ENCODE peak calls at places on chromosomes 4 and X, in four cellular contexts. A, K, U and W are unnamed samples.

GRCh38 chrX:110180176-110180927 is 137.5 kb downstream of the AMMECR1 start:
- DNase-seq in A (no peak), K (no peak), U (no peak), W (peak)

GRCh38 chr4:137069473-137069872 is 462.8 kb downstream of the PCDH18 start:
- DNase-seq in A (no peak), K (no peak), U (no peak), W (no peak)

GRCh38 chr4:171390626-171391025 is 422.6 kb upstream of the GALNTL6 start:
- DNase-seq in A (no peak), K (no peak), U (no peak), W (no peak)

GRCh38 chr4:118981171-118981838 is 92.7 kb downstream of the SYNPO2 start:
- DNase-seq in A (no peak), K (no peak), U (no peak), W (no peak)

GRCh38 chrX:132615396-132616131 is 126.7 kb upstream of the MBNL3 start:
- DNase-seq in A (peak), K (no peak), U (peak), W (peak)

GRCh38 chr4:40804598-40804997 is 54.8 kb downstream of the NSUN7 start:
- DNase-seq in A (no peak), K (no peak), U (no peak), W (no peak)

GRCh38 chr4:165394275-165394674 is 15.5 kb downstream of the CPE start:
- DNase-seq in A (no peak), K (no peak), U (no peak), W (no peak)

GRCh38 chr4:122555216-122555615 is 65.7 kb downstream of the IL21 start:
- DNase-seq in A (no peak), K (no peak), U (no peak), W (no peak)

GRCh38 chr4:174394915-174395314 is 111.2 kb downstream of the CEP44 start:
- DNase-seq in A (no peak), K (no peak), U (no peak), W (no peak)

GRCh38 chr4:51836531-51836930 is 6.4 kb upstream of the DCUN1D4 start:
- DNase-seq in A (no peak), K (no peak), U (no peak), W (no peak)

GRCh38 chr4:41319553-41319952 is 62.8 kb downstream of the UCHL1 start:
- DNase-seq in A (no peak), K (peak), U (peak), W (no peak)

GRCh38 chrX:2694868-2695267 is 3.8 kb downstream of the CD99 start:
- DNase-seq in A (no peak), K (no peak), U (no peak), W (no peak)

GRCh38 chr4:109424093-109424818 is 9.4 kb upstream of the SEC24B start:
- DNase-seq in A (no peak), K (no peak), U (no peak), W (no peak)

GRCh38 chr4:48340276-48340904 is 939 bp upstream of the SLAIN2 start:
- DNase-seq in A (peak), K (no peak), U (no peak), W (no peak)

GRCh38 chr4:32341342-32341741 is 1621.2 kb downstream of the PCDH7 start:
- DNase-seq in A (no peak), K (no peak), U (no peak), W (no peak)

GRCh38 chr4:151227731-151228130 is 49.2 kb upstream of the PRSS48 start:
- DNase-seq in A (peak), K (peak), U (no peak), W (peak)

GRCh38 chr4:94472056-94472826 is 20.5 kb downstream of the PDLIM5 start:
- DNase-seq in A (no peak), K (no peak), U (peak), W (no peak)

GRCh38 chr4:105709081-105709450 is 482 bp downstream of the GSTCD start:
- DNase-seq in A (no peak), K (no peak), U (peak), W (peak)

GRCh38 chr4:3010998-3011397 is 47.6 kb downstream of the GRK4 start:
- DNase-seq in A (peak), K (no peak), U (no peak), W (no peak)

GRCh38 chr4:88630756-88631155 is 38.5 kb downstream of the HERC3 start:
- DNase-seq in A (no peak), K (no peak), U (no peak), W (no peak)

GRCh38 chr4:7744131-7744804 is 195.4 kb downstream of the AFAP1 start:
- DNase-seq in A (no peak), K (no peak), U (no peak), W (no peak)

GRCh38 chr4:165621983-165622382 is 243.2 kb downstream of the CPE start:
- DNase-seq in A (no peak), K (no peak), U (no peak), W (no peak)

DNA sequence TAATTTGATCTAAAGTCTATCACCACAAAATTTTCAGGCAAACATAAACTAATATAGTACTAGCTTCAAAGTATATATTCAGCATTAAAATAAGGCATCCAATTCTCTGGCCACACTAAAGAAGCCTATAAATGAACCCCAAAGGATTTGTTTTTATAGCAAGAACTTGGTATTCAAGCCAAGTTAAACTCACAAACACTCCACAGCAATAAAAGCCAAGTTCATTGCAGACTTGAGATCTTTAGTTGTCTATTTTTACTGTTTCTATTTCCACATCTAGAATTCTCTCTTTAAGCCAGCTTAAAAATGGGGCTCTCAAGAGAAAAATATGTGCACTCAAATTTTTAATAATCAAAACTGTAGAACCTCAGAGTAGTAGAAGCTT is 51.1 kb downstream of the WDFY3 start:
- DNase-seq in A (no peak), K (no peak), U (no peak), W (no peak)
- H3K4me3 ChIP-seq in A (no peak), K (no peak), U (no peak), W (no peak)

DNA sequence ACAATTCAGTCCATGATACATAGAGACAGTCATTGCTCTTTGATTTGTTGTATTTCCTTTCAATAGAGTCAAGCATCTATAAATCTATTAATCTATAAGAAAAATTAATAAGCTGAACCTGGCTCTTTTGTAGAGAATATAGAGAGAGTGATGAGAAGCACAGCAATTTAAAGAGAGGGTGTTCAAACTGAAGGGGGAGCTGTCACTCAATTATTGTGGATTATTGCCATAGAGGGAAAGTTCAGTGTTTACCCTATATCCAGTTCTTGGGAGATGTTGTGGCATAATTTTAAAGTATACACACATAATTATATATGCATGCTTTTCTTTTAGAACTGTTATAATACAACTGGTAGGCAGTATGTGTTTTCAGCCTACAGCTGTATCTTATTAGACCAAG is 1469.0 kb upstream of the PABPC4L start:
- DNase-seq in A (no peak), K (no peak), U (no peak), W (no peak)
- H3K27ac ChIP-seq in A (no peak), K (no peak), U (no peak), W (no peak)

GRCh38 chrX:108036298-108036973 is 8.4 kb upstream of the VSIG1 start:
- DNase-seq in A (no peak), K (no peak), U (peak), W (no peak)
- H3K4me3 ChIP-seq in A (no peak), K (no peak), U (no peak), W (no peak)

GRCh38 chr4:10047967-10048366 is 26.7 kb upstream of the SLC2A9 start:
- DNase-seq in A (no peak), K (no peak), U (no peak), W (no peak)

GRCh38 chr4:10053635-10054453 is 32.5 kb upstream of the SLC2A9 start:
- DNase-seq in A (no peak), K (no peak), U (no peak), W (no peak)

GRCh38 chr4:10048931-10049655 is 27.8 kb upstream of the SLC2A9 start:
- DNase-seq in A (no peak), K (no peak), U (no peak), W (no peak)

GRCh38 chr4:10051536-10052135 is 30.3 kb upstream of the SLC2A9 start:
- DNase-seq in A (no peak), K (no peak), U (no peak), W (no peak)

GRCh38 chr4:10050171-10051120 is 29.1 kb upstream of the SLC2A9 start:
- DNase-seq in A (no peak), K (peak), U (no peak), W (no peak)
- H3K27ac ChIP-seq in A (no peak), K (peak), U (no peak), W (no peak)

GRCh38 chrX:149283853-149284252 is 221.3 kb downstream of the IDS start:
- DNase-seq in A (no peak), K (no peak), U (no peak), W (no peak)

GRCh38 chrX:149282909-149283308 is 222.2 kb downstream of the IDS start:
- DNase-seq in A (no peak), K (no peak), U (no peak), W (no peak)

GRCh38 chrX:149284616-149285015 is 220.5 kb downstream of the IDS start:
- DNase-seq in A (no peak), K (no peak), U (no peak), W (no peak)

DNA sequence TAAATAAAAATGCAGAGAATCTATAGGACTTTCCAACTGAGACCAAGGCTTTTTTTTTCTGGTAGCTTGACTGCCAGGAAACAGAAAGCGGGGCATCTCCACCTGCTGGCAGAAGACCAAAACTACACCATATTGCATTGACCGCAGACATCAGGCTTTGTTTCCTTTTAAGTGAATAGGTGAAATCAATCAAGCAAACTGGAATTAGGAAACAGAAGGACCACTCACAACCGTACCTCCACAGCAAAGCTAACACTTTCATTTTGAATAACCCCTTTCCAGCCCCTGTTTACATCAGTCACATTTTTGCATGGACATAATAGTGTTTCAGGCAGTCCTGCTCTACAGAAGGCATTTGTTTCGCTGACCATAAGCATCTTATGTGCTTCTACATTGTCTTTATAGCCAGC is 218.2 kb downstream of the IDS start:
- DNase-seq in A (peak), K (no peak), U (peak), W (peak)
- H3K4me3 ChIP-seq in A (no peak), K (no peak), U (no peak), W (no peak)

DNA sequence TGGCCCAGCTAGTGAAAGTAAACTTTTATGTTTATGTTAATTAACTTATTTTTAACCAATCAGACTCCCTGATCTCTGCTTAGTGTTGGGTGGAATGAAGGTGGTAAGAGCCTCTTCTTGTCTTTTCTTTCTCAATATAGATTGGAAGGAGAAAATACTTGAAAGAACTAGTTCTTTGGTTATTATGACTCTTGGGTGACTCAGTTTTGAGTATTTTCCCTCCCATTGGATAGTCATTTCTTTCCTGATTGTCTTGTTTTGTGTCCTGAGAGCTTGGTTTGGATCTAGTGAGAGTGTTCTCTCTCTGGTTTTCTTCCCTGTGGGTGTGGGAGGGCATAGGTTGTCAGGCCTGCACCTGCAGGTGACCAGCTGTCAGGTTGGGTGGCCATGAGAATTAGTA is 172.0 kb upstream of the GLRA2 start:
- DNase-seq in A (no peak), K (no peak), U (no peak), W (no peak)
- H3K27ac ChIP-seq in A (no peak), K (no peak), U (no peak), W (no peak)

GRCh38 chr4:84497220-84497834 is 1.8 kb downstream of the NKX6-1 start:
- DNase-seq in A (peak), K (no peak), U (no peak), W (no peak)

GRCh38 chr4:84497835-84498202 is 1.3 kb downstream of the NKX6-1 start:
- DNase-seq in A (no peak), K (no peak), U (no peak), W (no peak)

GRCh38 chr4:84499065-84499982 is at the start of gene NKX6-1:
- DNase-seq in A (peak), K (peak), U (no peak), W (peak)

GRCh38 chr4:84496356-84497219 is 2.5 kb downstream of the NKX6-1 start:
- DNase-seq in A (no peak), K (no peak), U (no peak), W (no peak)

DNA sequence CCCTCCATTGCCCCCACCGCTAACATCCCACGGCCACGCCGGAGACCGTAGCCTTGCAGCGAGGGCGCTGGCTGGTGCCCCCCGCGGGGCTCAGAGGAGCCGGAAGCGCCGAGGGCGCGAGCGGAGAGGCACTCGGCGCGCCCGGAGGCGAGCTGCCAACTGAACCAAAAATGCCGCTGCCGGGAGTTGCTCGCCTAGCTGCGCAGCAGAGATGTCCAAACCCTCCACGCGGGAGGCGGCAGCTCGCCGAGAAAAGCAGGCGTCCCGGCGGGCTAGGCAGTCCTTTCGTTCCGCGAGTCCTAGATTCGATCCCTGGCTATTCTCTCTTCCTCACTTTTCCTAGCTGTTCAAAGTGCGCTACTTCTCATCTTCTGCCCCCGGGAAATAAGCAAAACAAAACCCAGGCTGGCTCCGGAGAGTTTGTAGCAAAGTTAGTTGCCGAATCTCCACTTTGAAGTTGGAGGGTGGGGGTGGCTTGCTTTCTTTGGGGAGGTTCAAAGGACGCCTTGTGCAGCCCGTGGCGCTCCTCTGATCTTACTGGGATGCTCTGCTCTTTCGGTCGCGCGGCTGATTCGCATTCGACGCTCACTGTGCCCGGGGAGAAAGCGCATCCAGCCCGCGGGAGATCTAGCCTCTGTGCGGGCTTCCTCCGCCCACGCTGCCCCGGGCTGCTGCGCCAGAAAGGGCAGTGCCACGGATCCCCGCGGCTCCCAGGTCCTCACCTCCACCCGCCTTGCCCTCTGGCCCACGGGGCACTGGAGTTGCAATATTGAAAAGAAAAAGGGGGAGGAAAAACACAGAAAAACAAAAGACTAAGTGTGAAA is 677 bp downstream of the NKX6-1 start:
- DNase-seq in A (peak), K (no peak), U (no peak), W (no peak)
- H3K4me3 ChIP-seq in A (peak), K (peak), U (peak), W (peak)

GRCh38 chr4:183407128-183407585 is 37.3 kb upstream of the CDKN2AIP start:
- DNase-seq in A (peak), K (peak), U (peak), W (peak)
- H3K27ac ChIP-seq in A (peak), K (peak), U (no peak), W (no peak)

GRCh38 chr4:42392436-42392835 is 4.9 kb upstream of the SHISA3 start:
- DNase-seq in A (no peak), K (no peak), U (no peak), W (no peak)
- H3K4me3 ChIP-seq in A (no peak), K (no peak), U (no peak), W (no peak)